ENCODE peak calls at places on chromosome 13, in six cellular contexts. N is cerebellum; O is activated CD8-positive, alpha-beta memory T cell treated with anti-CD3 and anti-CD28 coated beads for 4 hours; M is activated T-cell treated with anti-CD3 and anti-CD28 coated beads for 1 hour; G is NCI-H1105 treated with DMSO at 0.1 percent for 48 hours; J is stimulated activated CD4-positive, alpha-beta T cell treated with anti-CD3 and anti-CD28 coated beads, Interleukin-4, amount 100 ng/mL, for 48 hours. W is an unnamed sample.

GRCh38 chr13:41315466-41316047 is 4.5 kb downstream of the NAA16 start:
- DNase-seq in J (no peak), O (no peak), G (no peak), M (no peak), N (no peak), W (no peak)

GRCh38 chr13:45615501-45616101 is at the start of gene ERICH6B:
- DNase-seq in N (no peak), M (no peak), G (peak), J (no peak), O (no peak), W (peak)

GRCh38 chr13:76820759-76821158 is 65.4 kb downstream of the KCTD12 start:
- DNase-seq in M (no peak), O (no peak), J (no peak), N (no peak), G (no peak), W (no peak)

GRCh38 chr13:112836940-112837339 is 132.1 kb upstream of the MCF2L start:
- DNase-seq in O (no peak), N (no peak), G (no peak), J (no peak), M (no peak), W (no peak)

GRCh38 chr13:106818971-106819370 is 251.0 kb upstream of the ARGLU1 start:
- DNase-seq in N (no peak), O (no peak), M (no peak), G (no peak), J (no peak), W (no peak)

GRCh38 chr13:109971006-109971744 is 184.8 kb upstream of the IRS2 start:
- DNase-seq in J (no peak), O (no peak), G (no peak), M (no peak), N (no peak), W (no peak)

GRCh38 chr13:99657848-99658265 is 156.6 kb downstream of the TM9SF2 start:
- DNase-seq in M (peak), J (peak), O (no peak), N (peak), G (no peak), W (peak)

GRCh38 chr13:44566601-44567000 is 9.5 kb downstream of the TSC22D1 start:
- DNase-seq in M (no peak), N (no peak), G (no peak), O (no peak), J (no peak), W (no peak)

GRCh38 chr13:92682832-92683517 is 543.6 kb upstream of the GPC6 start:
- DNase-seq in N (no peak), G (no peak), O (no peak), M (no peak), J (no peak), W (no peak)

GRCh38 chr13:95787356-95788099 is 110.6 kb downstream of the DNAJC3 start:
- DNase-seq in N (no peak), J (no peak), G (no peak), M (no peak), O (no peak), W (no peak)

GRCh38 chr13:44576396-44577235 is 486 bp upstream of the TSC22D1 start:
- DNase-seq in G (no peak), N (peak), M (peak), J (peak), O (no peak), W (no peak)

GRCh38 chr13:86464193-86464592 is 665.0 kb upstream of the SLITRK6 start:
- DNase-seq in G (peak), O (no peak), J (no peak), N (no peak), M (no peak), W (no peak)

W was measured in NCI-H748 treated with DMSO at 0.1 percent for 48 hours.